ENCODE peak calls at places on chromosome 18, in six cellular contexts. R, D, S, H, W and O are unnamed samples.

GRCh38 chr18:50075772-50076171 is 119.2 kb downstream of the MYO5B start:
- DNase-seq in R (no peak), D (no peak), S (no peak), H (no peak), W (no peak), O (no peak)

GRCh38 chr18:25169701-25170100 is 182.3 kb downstream of the ZNF521 start:
- DNase-seq in R (no peak), D (no peak), S (no peak), H (no peak), W (no peak), O (no peak)

GRCh38 chr18:42792731-42793130 is 322.8 kb downstream of the RIT2 start:
- DNase-seq in R (no peak), D (no peak), S (no peak), H (no peak), W (no peak), O (no peak)

GRCh38 chr18:62741584-62741983 is 26.2 kb downstream of the PHLPP1 start:
- DNase-seq in R (no peak), D (no peak), S (no peak), H (no peak), W (no peak), O (no peak)

GRCh38 chr18:3442894-3443293 is 7.1 kb upstream of the TGIF1 start:
- DNase-seq in R (no peak), D (no peak), S (no peak), H (no peak), W (no peak), O (no peak)

GRCh38 chr18:23650963-23651927 is 11.5 kb downstream of the ANKRD29 start:
- DNase-seq in R (no peak), D (peak), S (no peak), H (peak), W (no peak), O (peak)

GRCh38 chr18:65235966-65236634 is 514.7 kb upstream of the CDH7 start:
- DNase-seq in R (no peak), D (no peak), S (no peak), H (peak), W (no peak), O (no peak)

GRCh38 chr18:48663096-48663930 is 124.5 kb downstream of the CTIF start:
- DNase-seq in R (no peak), D (no peak), S (no peak), H (no peak), W (no peak), O (no peak)

GRCh38 chr18:32548688-32549087 is 78.0 kb upstream of the GAREM1 start:
- DNase-seq in R (peak), D (no peak), S (no peak), H (no peak), W (no peak), O (no peak)

GRCh38 chr18:13452448-13452811 is 233.9 kb downstream of the LDLRAD4 start:
- DNase-seq in R (no peak), D (peak), S (no peak), H (peak), W (no peak), O (no peak)

GRCh38 chr18:46917808-46918600 is 602 bp downstream of the KATNAL2 start:
- DNase-seq in R (no peak), D (no peak), S (no peak), H (no peak), W (peak), O (no peak)

GRCh38 chr18:10454800-10455550 is 540 bp downstream of the APCDD1 start:
- DNase-seq in R (peak), D (no peak), S (no peak), H (peak), W (no peak), O (no peak)

GRCh38 chr18:58562146-58562998 is 66.5 kb downstream of the ALPK2 start:
- DNase-seq in R (peak), D (no peak), S (no peak), H (no peak), W (no peak), O (no peak)

GRCh38 chr18:74444104-74444503 is 13.0 kb downstream of the DIPK1C start:
- DNase-seq in R (no peak), D (no peak), S (no peak), H (no peak), W (no peak), O (no peak)